ENCODE peak calls at places on chromosome 3, in nine cellular contexts. K, W, R, Y, V, O, Z, J and N are unnamed samples.

GRCh38 chr3:140695361-140696061 is 17.6 kb downstream of the TRIM42 start:
- DNase-seq in R (no peak), Z (no peak), Y (no peak), K (no peak), O (no peak), J (no peak), W (no peak), V (no peak), N (no peak)

GRCh38 chr3:55742027-55742710 is 255.1 kb upstream of the WNT5A start:
- DNase-seq in W (no peak), Y (no peak), O (no peak), R (no peak), V (no peak), K (no peak), Z (no peak), J (no peak), N (no peak)

GRCh38 chr3:169591983-169592644 is 71.4 kb downstream of the MECOM start:
- DNase-seq in Y (no peak), J (no peak), W (no peak), V (no peak), O (no peak), R (peak; percentile 78), K (no peak), Z (no peak), N (no peak)

GRCh38 chr3:195181107-195181498 is 89.9 kb downstream of the XXYLT1 start:
- DNase-seq in Z (no peak), R (no peak), W (no peak), K (no peak), J (no peak), V (no peak), Y (no peak), O (no peak), N (no peak)

GRCh38 chr3:183895296-183895695 is 10.6 kb upstream of the PARL start:
- DNase-seq in R (peak; percentile 74), J (peak; percentile 23), W (peak; percentile 67), Y (no peak), K (peak; percentile 76), V (no peak), Z (no peak), O (peak; percentile 56), N (peak; percentile 57)

GRCh38 chr3:179321585-179322322 is 1.1 kb upstream of the ZNF639 start:
- DNase-seq in K (peak; percentile 17), W (peak; percentile 11), V (no peak), J (no peak), O (peak; percentile 25), R (peak; percentile 64), Z (no peak), Y (no peak), N (peak; percentile 31)

GRCh38 chr3:81658322-81658997 is 103.0 kb downstream of the GBE1 start:
- DNase-seq in V (no peak), J (no peak), K (no peak), Z (no peak), W (no peak), R (no peak), Y (no peak), O (no peak), N (no peak)

GRCh38 chr3:71066849-71067261 is 516.7 kb downstream of the FOXP1 start:
- DNase-seq in K (no peak), W (no peak), V (no peak), J (no peak), Y (no peak), O (no peak), Z (no peak), R (peak; percentile 67), N (no peak)

GRCh38 chr3:29466442-29466841 is 185.6 kb downstream of the RBMS3 start:
- DNase-seq in R (no peak), O (no peak), V (no peak), Y (no peak), J (no peak), W (no peak), K (no peak), Z (no peak), N (no peak)

GRCh38 chr3:137065381-137065780 is 107.6 kb downstream of the IL20RB start:
- DNase-seq in Y (no peak), Z (no peak), W (no peak), V (no peak), R (no peak), K (no peak), J (no peak), O (no peak), N (no peak)

GRCh38 chr3:114060906-114061655 is 4.5 kb downstream of the QTRT2 start:
- DNase-seq in R (no peak), Y (no peak), Z (no peak), W (no peak), J (no peak), K (no peak), V (no peak), O (no peak), N (no peak)

GRCh38 chr3:138862924-138863775 is 28.4 kb upstream of the PIK3CB start:
- DNase-seq in Z (no peak), Y (no peak), V (peak; percentile 19), W (peak; percentile 29), R (peak; percentile 56), K (peak; percentile 1), O (peak; percentile 91), J (peak; percentile 16), N (peak; percentile 78)

GRCh38 chr3:14166877-14167605 is 11.4 kb downstream of the XPC start:
- DNase-seq in J (no peak), Z (no peak), V (no peak), R (no peak), O (no peak), K (no peak), W (no peak), Y (no peak), N (no peak)